ENCODE peak calls at places on chromosomes 12 and 14, in five cellular contexts. C is hippocampal formation, B is GM13977, T is C1 segment of cervical spinal cord, Z is ELR. U is an unnamed sample.

GRCh38 chr12:100706029-100706428 is 88.5 kb upstream of the ANO4 start:
- DNase-seq in Z (peak), B (no peak), T (no peak), C (no peak), U (no peak)

GRCh38 chr12:132282950-132283771 is 46.2 kb downstream of the GALNT9 start:
- DNase-seq in Z (no peak), C (no peak), B (no peak), T (no peak), U (no peak)

GRCh38 chr14:57692671-57693070 is 173.2 kb downstream of the SLC35F4 start:
- DNase-seq in B (peak), T (no peak), C (no peak), Z (peak), U (no peak)

GRCh38 chr14:32329690-32330290 is 692 bp downstream of the AKAP6 start:
- DNase-seq in T (no peak), Z (no peak), B (no peak), C (peak), U (no peak)

GRCh38 chr12:114774181-114774580 is 90.2 kb upstream of the TBX3 start:
- DNase-seq in B (no peak), T (no peak), C (no peak), Z (peak), U (no peak)

GRCh38 chr14:31208546-31209424 is 1.2 kb upstream of the HECTD1 start:
- DNase-seq in B (no peak), C (no peak), Z (no peak), T (no peak), U (peak)

GRCh38 chr12:43098766-43099550 is 453.0 kb downstream of the ADAMTS20 start:
- DNase-seq in T (no peak), Z (peak), B (no peak), C (no peak), U (no peak)

GRCh38 chr14:67420102-67420739 is 8.3 kb upstream of the PLEK2 start:
- DNase-seq in T (no peak), Z (peak), C (no peak), B (no peak), U (no peak)

GRCh38 chr12:14913381-14913781 is 25.0 kb downstream of the ERP27 start:
- DNase-seq in T (no peak), Z (no peak), C (no peak), B (no peak), U (no peak)

GRCh38 chr14:30349515-30349914 is 209.4 kb upstream of the G2E3 start:
- DNase-seq in T (no peak), C (no peak), Z (no peak), B (no peak), U (no peak)

GRCh38 chr12:2284321-2284813 is 231.6 kb downstream of the CACNA1C start:
- DNase-seq in T (no peak), Z (peak), C (no peak), B (no peak), U (no peak)

GRCh38 chr12:26058818-26059217 is 66.0 kb downstream of the BHLHE41 start:
- DNase-seq in T (no peak), B (peak), C (no peak), Z (peak), U (no peak)

GRCh38 chr12:117907108-117907689 is 61.6 kb downstream of the KSR2 start:
- DNase-seq in Z (no peak), B (no peak), C (no peak), T (no peak), U (no peak)

GRCh38 chr14:103512701-103513611 is 9.7 kb downstream of the CKB start:
- DNase-seq in C (peak), B (peak), T (peak), Z (no peak), U (peak)

GRCh38 chr12:76757694-76758093 is 6.2 kb upstream of the ZDHHC17 start:
- DNase-seq in Z (peak), B (no peak), T (no peak), C (no peak), U (no peak)

GRCh38 chr14:88437659-88438058 is 52.2 kb downstream of the SPATA7 start:
- DNase-seq in B (no peak), C (no peak), Z (peak), T (no peak), U (no peak)

GRCh38 chr14:72975776-72976175 is 49.5 kb downstream of the DCAF4 start:
- DNase-seq in T (no peak), B (no peak), C (no peak), Z (peak), U (no peak)

GRCh38 chr12:12404297-12404696 is 47.4 kb downstream of the BORCS5 start:
- DNase-seq in T (no peak), B (no peak), Z (no peak), C (no peak), U (no peak)

GRCh38 chr12:131085125-131085815 is 131.6 kb downstream of the ADGRD1 start:
- DNase-seq in T (no peak), B (no peak), Z (no peak), C (no peak), U (no peak)

GRCh38 chr14:63881926-63882325 is 29.1 kb downstream of the SYNE2 start:
- DNase-seq in B (no peak), T (no peak), Z (no peak), C (no peak), U (no peak)

GRCh38 chr12:91952916-91953315 is 192.7 kb downstream of the BTG1 start:
- DNase-seq in T (no peak), Z (no peak), B (no peak), C (no peak), U (no peak)

GRCh38 chr14:100807979-100808734 is 17.8 kb upstream of the MEG3 start:
- DNase-seq in Z (no peak), B (no peak), C (no peak), T (no peak), U (no peak)

GRCh38 chr12:77299910-77300772 is 234.8 kb upstream of the E2F7 start:
- DNase-seq in C (no peak), B (no peak), T (no peak), Z (peak), U (no peak)

GRCh38 chr14:99601301-99601945 is 2.6 kb downstream of the CCDC85C start:
- DNase-seq in B (no peak), C (peak), T (no peak), Z (no peak), U (no peak)

GRCh38 chr12:39605501-39605900 is 14.1 kb downstream of the ABCD2 start:
- DNase-seq in Z (peak), T (no peak), C (no peak), B (no peak), U (no peak)

GRCh38 chr12:105561981-105562726 is 231.7 kb downstream of the C12orf75 start:
- DNase-seq in B (no peak), Z (peak), T (no peak), C (no peak), U (no peak)

GRCh38 chr12:124532331-124532750 is 35.1 kb downstream of the NCOR2 start:
- DNase-seq in C (no peak), Z (no peak), T (no peak), B (no peak), U (no peak)

GRCh38 chr12:118061876-118062791 is 1.2 kb upstream of the WSB2 start:
- DNase-seq in C (peak), B (peak), Z (peak), T (peak), U (peak)

GRCh38 chr14:100592972-100593371 is 5.8 kb upstream of the BEGAIN start:
- DNase-seq in B (no peak), Z (no peak), C (no peak), T (no peak), U (no peak)

GRCh38 chr12:85076688-85077430 is 40.7 kb downstream of the LRRIQ1 start:
- DNase-seq in B (peak), Z (peak), C (peak), T (no peak), U (no peak)

GRCh38 chr12:70823182-70823976 is 97.2 kb downstream of the PTPRR start:
- DNase-seq in T (no peak), B (no peak), C (no peak), Z (no peak), U (no peak)

GRCh38 chr12:54232790-54233189 is 44.0 kb upstream of the SMUG1 start:
- DNase-seq in Z (peak), B (no peak), C (no peak), T (no peak), U (no peak)

U was measured in frontal cortex.